ENCODE peak calls at places on chromosome 18, in nine cellular contexts. R is endodermal cell, A is endothelial cell of umbilical vein, M is OCI-LY7, U is colonic mucosa, V is IMR-90, L is hepatocyte, O is transverse colon, I is cardiac muscle cell. S is an unnamed sample.

GRCh38 chr18:524496-524895 is 24.0 kb upstream of the COLEC12 start:
- DNase-seq in R (peak; percentile 29), A (peak; percentile 61), M (no peak), U (no peak), V (peak; percentile 78), L (peak; percentile 12), O (no peak), I (no peak), S (no peak)

GRCh38 chr18:36786686-36787085 is 42.1 kb downstream of the TPGS2 start:
- DNase-seq in R (no peak), A (peak; percentile 6), M (no peak), U (no peak), V (peak; percentile 71), L (peak; percentile 44), O (peak; percentile 18), I (no peak), S (no peak)

GRCh38 chr18:28065031-28065792 is 111.7 kb downstream of the CDH2 start:
- DNase-seq in R (no peak), A (peak; percentile 14), M (no peak), U (no peak), V (peak; percentile 94), L (peak; percentile 38), O (no peak), I (peak; percentile 50), S (no peak)

GRCh38 chr18:36672437-36673344 is 156.1 kb downstream of the TPGS2 start:
- DNase-seq in R (no peak), A (no peak), M (peak; percentile 48), U (peak; percentile 39), V (peak; percentile 67), L (no peak), O (peak; percentile 28), I (no peak), S (peak; percentile 95)

GRCh38 chr18:48328473-48329205 is 80.5 kb downstream of the ZBTB7C start:
- DNase-seq in R (no peak), A (no peak), M (no peak), U (no peak), V (peak; percentile 46), L (peak; percentile 32), O (no peak), I (no peak), S (no peak)

GRCh38 chr18:74489631-74490030 is 6.5 kb upstream of the CNDP2 start:
- DNase-seq in R (no peak), A (no peak), M (no peak), U (no peak), V (peak; percentile 46), L (no peak), O (no peak), I (no peak), S (no peak)

GRCh38 chr18:78665644-78666043 is 314.0 kb upstream of the SALL3 start:
- DNase-seq in R (no peak), A (no peak), M (no peak), U (no peak), V (no peak), L (no peak), O (no peak), I (no peak), S (no peak)

GRCh38 chr18:39969813-39970494 is 1985.1 kb upstream of the PIK3C3 start:
- DNase-seq in R (no peak), A (peak; percentile 97), M (no peak), U (no peak), V (no peak), L (no peak), O (no peak), I (no peak), S (no peak)

GRCh38 chr18:32896781-32897547 is 124.1 kb upstream of the KLHL14 start:
- DNase-seq in R (no peak), A (no peak), M (no peak), U (no peak), V (no peak), L (no peak), O (no peak), I (no peak), S (no peak)

GRCh38 chr18:51028201-51028805 is 1.7 kb upstream of the SMAD4 start:
- DNase-seq in R (peak; percentile 57), A (no peak), M (peak; percentile 40), U (peak; percentile 43), V (peak; percentile 50), L (no peak), O (peak; percentile 49), I (no peak), S (no peak)
- H3K4me3 ChIP-seq in R (peak overlapping the region; percentile 83), A (no peak overlapping the region), M (no peak overlapping the region), U (no peak overlapping the region), V (no peak overlapping the region), L (no peak overlapping the region), O (no peak overlapping the region), I (no peak overlapping the region), S (no peak overlapping the region)

DNA sequence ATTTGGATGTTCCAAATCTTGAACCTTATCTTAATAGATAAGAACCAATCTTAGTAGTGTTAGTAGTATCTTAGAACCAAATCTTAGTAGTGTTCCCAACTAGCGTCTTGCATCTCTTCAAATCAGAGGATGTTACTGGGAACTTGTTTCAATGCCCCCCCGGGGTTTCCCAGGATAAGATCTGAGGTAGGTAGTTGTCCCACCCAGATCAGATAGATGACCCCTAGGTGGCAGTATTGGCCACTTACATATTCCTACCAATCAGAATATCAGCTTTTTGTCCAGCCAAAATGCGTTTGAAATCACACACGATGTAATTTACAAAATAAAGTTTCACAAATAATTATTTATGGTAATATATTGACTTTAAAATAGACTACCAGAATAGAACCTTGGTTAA is 314.8 kb downstream of the MBD2 start:
- DNase-seq in R (no peak), A (no peak), M (peak; percentile 41), U (no peak), V (peak; percentile 1), L (no peak), O (no peak), I (no peak), S (no peak)
- TF ChIP-seq CTCF in R (no peak), A (no peak), M (peak; percentile 79), U (no peak), V (peak; percentile 22), L (no peak), O (peak; percentile 28), I (no peak), S (no peak)

DNA sequence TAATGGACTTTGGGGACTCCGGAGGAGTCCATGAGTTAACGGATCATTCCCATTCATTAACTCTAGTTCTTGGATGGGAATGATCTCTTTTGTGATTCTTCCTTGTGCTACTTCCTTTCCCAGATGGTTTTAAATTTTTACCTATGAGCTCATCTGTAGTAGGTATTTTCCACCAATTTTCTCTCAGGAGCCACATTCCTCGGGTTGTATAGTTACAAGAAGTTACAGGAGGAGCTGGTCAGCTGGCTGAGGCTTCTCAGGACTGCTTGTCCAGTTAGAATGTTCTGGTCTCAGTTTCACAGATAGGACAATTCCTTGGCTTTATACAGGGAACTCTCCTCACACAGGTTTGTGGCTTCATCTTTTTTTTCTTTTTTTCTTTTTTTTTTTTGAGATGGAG is 42.9 kb upstream of the LPIN2 start:
- DNase-seq in R (no peak), A (no peak), M (no peak), U (no peak), V (peak; percentile 17), L (no peak), O (no peak), I (no peak), S (no peak)
- H3K9me3 ChIP-seq in R (peaks cover 17% of the 10 kb centered on the region), A (no peaks in the 10 kb centered on the region), M (no peaks in the 10 kb centered on the region), U (no peaks in the 10 kb centered on the region), V (peaks cover 5% of the 10 kb centered on the region), L (no peaks in the 10 kb centered on the region), O (no peaks in the 10 kb centered on the region), I (no peaks in the 10 kb centered on the region), S (no peaks in the 10 kb centered on the region)

DNA sequence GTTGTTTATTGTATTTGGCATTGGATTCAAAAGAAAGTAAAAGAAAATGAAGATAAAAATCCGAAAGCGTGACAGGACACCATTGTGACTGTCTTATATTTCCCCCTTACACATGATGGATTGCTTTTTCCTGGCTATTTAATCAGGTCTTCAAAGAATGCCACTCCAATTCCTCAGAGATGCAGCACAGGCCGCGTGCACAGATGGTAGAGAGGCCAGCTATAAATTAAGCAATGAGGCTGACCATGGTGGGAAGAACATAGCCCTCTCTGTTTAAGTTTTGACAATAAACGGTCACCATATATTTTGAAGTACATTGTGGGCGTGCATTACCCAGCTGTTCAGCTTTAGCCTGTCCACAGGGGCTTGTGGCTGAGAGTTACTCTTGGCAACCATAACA is 730.7 kb downstream of the DCC start:
- DNase-seq in R (no peak), A (no peak), M (no peak), U (no peak), V (no peak), L (no peak), O (no peak), I (no peak), S (no peak)
- H3K4me3 ChIP-seq in R (no peak overlapping the region), A (no peak overlapping the region), M (no peak overlapping the region), U (no peak overlapping the region), V (no peak overlapping the region), L (no peak overlapping the region), O (no peak overlapping the region), I (no peak overlapping the region), S (no peak overlapping the region)

GRCh38 chr18:9103488-9103887 is 989 bp downstream of the NDUFV2 start:
- DNase-seq in R (no peak), A (peak; percentile 70), M (peak; percentile 45), U (no peak), V (peak; percentile 49), L (peak; percentile 33), O (no peak), I (no peak), S (no peak)
- TF ChIP-seq CTCF in R (no peak), A (no peak), M (peak; percentile 62), U (no peak), V (peak; percentile 32), L (peak; percentile 27), O (no peak), I (peak; percentile 7), S (peak; percentile 31)

S was measured in RWPE2.